ENCODE peak calls at places on chromosomes 11 and 22, in nine cellular contexts. Y, B, C, N, L, T, K, O and S are unnamed samples.

GRCh38 chr22:19524170-19525115 is at the start of gene CLDN5:
- DNase-seq in Y (no peak), B (no peak), C (peak), N (no peak), L (peak), T (no peak), K (peak), O (no peak), S (no peak)

GRCh38 chr22:38347181-38347943 is 30.1 kb upstream of the CSNK1E start:
- DNase-seq in Y (no peak), B (peak), C (peak), N (no peak), L (no peak), T (no peak), K (peak), O (no peak), S (no peak)

GRCh38 chr11:117076941-117077659 is 21.1 kb downstream of the SIK3 start:
- DNase-seq in Y (no peak), B (no peak), C (no peak), N (peak), L (no peak), T (no peak), K (no peak), O (no peak), S (no peak)

GRCh38 chr22:38109391-38110000 is 988 bp downstream of the BAIAP2L2 start:
- DNase-seq in Y (no peak), B (no peak), C (peak), N (no peak), L (no peak), T (no peak), K (no peak), O (no peak), S (no peak)

GRCh38 chr11:117146521-117146920 is 2.4 kb downstream of the PAFAH1B2 start:
- DNase-seq in Y (no peak), B (no peak), C (no peak), N (no peak), L (no peak), T (no peak), K (no peak), O (no peak), S (peak)

GRCh38 chr11:86172894-86173293 is 71.7 kb upstream of the EED start:
- DNase-seq in Y (no peak), B (no peak), C (no peak), N (peak), L (no peak), T (peak), K (no peak), O (no peak), S (peak)

GRCh38 chr11:19711911-19712280 is 741 bp upstream of the NAV2 start:
- DNase-seq in Y (no peak), B (peak), C (no peak), N (no peak), L (no peak), T (peak), K (no peak), O (no peak), S (no peak)

GRCh38 chr22:49240472-49240871 is 587.2 kb downstream of the BRD1 start:
- DNase-seq in Y (no peak), B (peak), C (no peak), N (no peak), L (no peak), T (no peak), K (peak), O (no peak), S (no peak)

GRCh38 chr11:13294771-13295579 is 17.4 kb downstream of the BMAL1 start:
- DNase-seq in Y (no peak), B (no peak), C (no peak), N (no peak), L (no peak), T (no peak), K (no peak), O (no peak), S (no peak)

GRCh38 chr11:42161886-42162285 is 702.4 kb upstream of the LRRC4C start:
- DNase-seq in Y (no peak), B (no peak), C (no peak), N (no peak), L (no peak), T (peak), K (no peak), O (no peak), S (peak)

GRCh38 chr11:65013130-65013691 is 749 bp upstream of the ARL2 start:
- DNase-seq in Y (peak), B (peak), C (peak), N (peak), L (peak), T (no peak), K (peak), O (peak), S (peak)

GRCh38 chr22:46297151-46297819 is 615 bp downstream of the GTSE1 start:
- DNase-seq in Y (peak), B (no peak), C (no peak), N (peak), L (no peak), T (peak), K (no peak), O (no peak), S (peak)

GRCh38 chr11:133948711-133949110 is 8.1 kb downstream of the IGSF9B start:
- DNase-seq in Y (no peak), B (no peak), C (no peak), N (no peak), L (no peak), T (no peak), K (no peak), O (no peak), S (no peak)

GRCh38 chr11:33930317-33931021 is 38.6 kb upstream of the LMO2 start:
- DNase-seq in Y (peak), B (no peak), C (no peak), N (no peak), L (no peak), T (no peak), K (peak), O (no peak), S (no peak)

GRCh38 chr11:1438261-1438966 is 48.2 kb downstream of the MOB2 start:
- DNase-seq in Y (no peak), B (no peak), C (no peak), N (no peak), L (no peak), T (no peak), K (no peak), O (no peak), S (no peak)

GRCh38 chr11:44831605-44832394 is 105.0 kb downstream of the TSPAN18 start:
- DNase-seq in Y (no peak), B (no peak), C (no peak), N (no peak), L (no peak), T (no peak), K (no peak), O (no peak), S (no peak)

GRCh38 chr11:10701982-10702381 is 8.4 kb upstream of the IRAG1 start:
- DNase-seq in Y (no peak), B (no peak), C (no peak), N (no peak), L (no peak), T (peak), K (no peak), O (no peak), S (peak)

GRCh38 chr11:118623291-118623655 is 15.9 kb downstream of the PHLDB1 start:
- DNase-seq in Y (peak), B (no peak), C (no peak), N (no peak), L (peak), T (peak), K (no peak), O (no peak), S (no peak)

GRCh38 chr22:42303304-42304020 is 33.0 kb upstream of the TCF20 start:
- DNase-seq in Y (no peak), B (no peak), C (peak), N (peak), L (no peak), T (no peak), K (no peak), O (no peak), S (no peak)

GRCh38 chr11:65355013-65355775 is 643 bp downstream of the TIGD3 start:
- DNase-seq in Y (peak), B (no peak), C (peak), N (peak), L (peak), T (no peak), K (no peak), O (no peak), S (no peak)

GRCh38 chr22:31425331-31426050 is 26.1 kb downstream of the DRG1 start:
- DNase-seq in Y (no peak), B (no peak), C (no peak), N (no peak), L (no peak), T (no peak), K (no peak), O (no peak), S (no peak)

GRCh38 chr11:71946144-71946571 is 17.3 kb downstream of the RNF121 start:
- DNase-seq in Y (no peak), B (no peak), C (no peak), N (no peak), L (no peak), T (peak), K (no peak), O (no peak), S (peak)

GRCh38 chr11:20112291-20113146 is 47.8 kb downstream of the DBX1 start:
- DNase-seq in Y (peak), B (peak), C (peak), N (peak), L (peak), T (peak), K (peak), O (peak), S (peak)

GRCh38 chr22:30607939-30608338 is 965 bp downstream of the TCN2 start:
- DNase-seq in Y (no peak), B (no peak), C (no peak), N (no peak), L (peak), T (no peak), K (no peak), O (no peak), S (no peak)

GRCh38 chr11:121933694-121934093 is 182.3 kb downstream of the BLID start:
- DNase-seq in Y (no peak), B (no peak), C (no peak), N (no peak), L (no peak), T (peak), K (no peak), O (no peak), S (no peak)

GRCh38 chr22:37739611-37740049 is 42.8 kb downstream of the TRIOBP start:
- DNase-seq in Y (peak), B (no peak), C (no peak), N (no peak), L (peak), T (no peak), K (no peak), O (no peak), S (no peak)

GRCh38 chr11:82195251-82195650 is 538.4 kb downstream of the FAM181B start:
- DNase-seq in Y (no peak), B (no peak), C (no peak), N (no peak), L (no peak), T (no peak), K (no peak), O (no peak), S (no peak)

GRCh38 chr11:110991621-110992355 is 253.7 kb upstream of the POU2AF2 start:
- DNase-seq in Y (peak), B (no peak), C (no peak), N (no peak), L (peak), T (no peak), K (no peak), O (no peak), S (no peak)

GRCh38 chr11:62792193-62792575 is 378 bp upstream of the TMEM223 start:
- DNase-seq in Y (no peak), B (no peak), C (no peak), N (peak), L (no peak), T (no peak), K (peak), O (no peak), S (no peak)

GRCh38 chr11:90204832-90205646 is 17.8 kb downstream of the CHORDC1 start:
- DNase-seq in Y (peak), B (no peak), C (peak), N (peak), L (no peak), T (peak), K (no peak), O (no peak), S (peak)

GRCh38 chr22:35637254-35637653 is 11.0 kb upstream of the APOL6 start:
- DNase-seq in Y (no peak), B (no peak), C (no peak), N (no peak), L (no peak), T (no peak), K (peak), O (no peak), S (no peak)

GRCh38 chr22:31141551-31141950 is 1.2 kb upstream of the PLA2G3 start:
- DNase-seq in Y (no peak), B (no peak), C (no peak), N (no peak), L (no peak), T (no peak), K (no peak), O (no peak), S (no peak)

GRCh38 chr22:48751539-48752437 is 1075.9 kb downstream of the BRD1 start:
- DNase-seq in Y (no peak), B (peak), C (no peak), N (no peak), L (no peak), T (no peak), K (no peak), O (no peak), S (no peak)

GRCh38 chr11:72924568-72925190 is 110.5 kb downstream of the ATG16L2 start:
- DNase-seq in Y (peak), B (no peak), C (no peak), N (no peak), L (no peak), T (peak), K (no peak), O (no peak), S (peak)

GRCh38 chr22:33921576-33922181 is 1.4 kb upstream of the LARGE1 start:
- DNase-seq in Y (peak), B (peak), C (peak), N (peak), L (peak), T (peak), K (peak), O (peak), S (peak)

GRCh38 chr22:46425011-46425410 is 89.5 kb downstream of the TRMU start:
- DNase-seq in Y (no peak), B (no peak), C (no peak), N (no peak), L (no peak), T (peak), K (no peak), O (no peak), S (peak)

GRCh38 chr11:3156282-3156660 is 8.8 kb downstream of the OSBPL5 start:
- DNase-seq in Y (peak), B (no peak), C (no peak), N (peak), L (peak), T (no peak), K (peak), O (no peak), S (peak)

GRCh38 chr11:3154001-3154599 is 11.0 kb downstream of the OSBPL5 start:
- DNase-seq in Y (no peak), B (no peak), C (no peak), N (no peak), L (peak), T (no peak), K (peak), O (no peak), S (peak)

GRCh38 chr11:3155691-3156258 is 9.3 kb downstream of the OSBPL5 start:
- DNase-seq in Y (no peak), B (no peak), C (no peak), N (no peak), L (peak), T (no peak), K (peak), O (no peak), S (no peak)

GRCh38 chr11:3156661-3157311 is 8.3 kb downstream of the OSBPL5 start:
- DNase-seq in Y (no peak), B (no peak), C (no peak), N (no peak), L (peak), T (no peak), K (peak), O (no peak), S (no peak)

DNA sequence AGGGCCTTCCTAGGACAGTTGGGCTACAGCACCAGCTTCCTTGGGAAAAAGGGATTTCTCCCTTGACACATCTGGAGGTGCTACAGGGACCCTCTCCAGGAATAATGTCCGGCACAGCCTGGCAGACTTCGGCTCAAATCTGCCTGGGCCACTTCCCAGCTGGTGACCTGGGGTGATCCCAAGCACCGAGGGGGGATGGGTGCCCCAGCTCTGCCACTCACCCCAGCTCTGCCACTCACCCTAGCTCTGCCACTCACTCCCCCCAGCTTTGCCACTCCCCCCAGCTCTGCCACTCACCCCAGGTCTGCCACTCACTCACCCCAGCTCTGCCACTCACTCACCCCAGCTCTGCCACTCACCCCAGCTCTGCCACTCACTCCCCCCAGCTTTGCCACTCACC is 9.9 kb downstream of the OSBPL5 start:
- DNase-seq in Y (no peak), B (no peak), C (no peak), N (no peak), L (peak), T (no peak), K (peak), O (no peak), S (no peak)
- H3K4me3 ChIP-seq in Y (no peak), B (no peak), C (no peak), N (no peak), L (no peak), T (no peak), K (peak), O (no peak), S (no peak)

GRCh38 chr11:120746836-120747609 is 235.5 kb downstream of the GRIK4 start:
- DNase-seq in Y (no peak), B (no peak), C (no peak), N (no peak), L (no peak), T (peak), K (no peak), O (no peak), S (no peak)
- TF ChIP-seq CTCF in Y (no peak), B (no peak), C (no peak), N (no peak), L (no peak), T (no peak), K (no peak), O (no peak), S (no peak)

GRCh38 chr22:32754413-32755041 is 47.0 kb upstream of the TIMP3 start:
- DNase-seq in Y (no peak), B (peak), C (peak), N (peak), L (peak), T (peak), K (peak), O (no peak), S (peak)

GRCh38 chr22:32760396-32760795 is 41.1 kb upstream of the TIMP3 start:
- DNase-seq in Y (no peak), B (no peak), C (no peak), N (no peak), L (no peak), T (no peak), K (no peak), O (no peak), S (no peak)

GRCh38 chr22:32761251-32761903 is 40.1 kb upstream of the TIMP3 start:
- DNase-seq in Y (no peak), B (no peak), C (no peak), N (no peak), L (no peak), T (no peak), K (no peak), O (no peak), S (peak)

GRCh38 chr22:32760815-32761214 is 40.7 kb upstream of the TIMP3 start:
- DNase-seq in Y (no peak), B (peak), C (no peak), N (no peak), L (no peak), T (no peak), K (peak), O (no peak), S (no peak)

DNA sequence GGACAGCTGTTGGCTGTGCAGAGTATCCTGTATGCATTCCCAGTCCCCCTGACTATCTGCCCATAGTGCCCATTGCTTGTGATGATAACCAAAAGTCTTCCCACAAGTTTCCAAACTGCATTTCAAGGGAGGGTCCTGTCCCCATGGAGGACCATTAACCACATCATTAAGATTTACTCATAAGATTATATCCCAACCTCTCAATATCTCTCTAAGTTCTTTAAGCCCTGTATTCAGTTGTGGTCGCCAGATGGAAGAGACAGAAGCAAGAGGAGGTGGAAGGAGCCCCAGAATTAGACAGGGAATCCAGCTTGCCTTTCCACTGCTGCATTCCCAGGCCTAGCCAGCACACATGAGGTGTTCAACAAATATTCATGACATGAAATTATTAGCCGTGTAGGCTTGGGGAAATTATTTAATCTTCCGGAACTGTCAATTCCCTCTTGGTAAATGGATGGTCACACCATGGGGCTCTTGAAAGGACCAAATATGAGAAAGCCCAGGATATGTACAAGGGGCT is 42.6 kb upstream of the TIMP3 start:
- DNase-seq in Y (no peak), B (no peak), C (no peak), N (no peak), L (no peak), T (no peak), K (no peak), O (no peak), S (no peak)
- H3K27ac ChIP-seq in Y (no peak), B (no peak), C (no peak), N (no peak), L (no peak), T (no peak), K (no peak), O (no peak), S (no peak)

GRCh38 chr11:78823588-78823987 is 248.9 kb upstream of the NARS2 start:
- DNase-seq in Y (peak), B (no peak), C (no peak), N (no peak), L (no peak), T (no peak), K (no peak), O (no peak), S (no peak)

GRCh38 chr11:78822931-78823423 is 248.3 kb upstream of the NARS2 start:
- DNase-seq in Y (no peak), B (peak), C (no peak), N (no peak), L (no peak), T (no peak), K (no peak), O (no peak), S (no peak)

GRCh38 chr11:78828582-78829520 is 254.2 kb upstream of the NARS2 start:
- DNase-seq in Y (peak), B (no peak), C (no peak), N (no peak), L (no peak), T (peak), K (no peak), O (no peak), S (no peak)

GRCh38 chr11:78821371-78822306 is 247.0 kb upstream of the NARS2 start:
- DNase-seq in Y (no peak), B (no peak), C (no peak), N (no peak), L (no peak), T (no peak), K (no peak), O (no peak), S (no peak)

GRCh38 chr11:78825531-78825930 is 250.9 kb upstream of the NARS2 start:
- DNase-seq in Y (no peak), B (no peak), C (no peak), N (peak), L (no peak), T (no peak), K (no peak), O (no peak), S (no peak)
- H3K4me3 ChIP-seq in Y (no peak), B (no peak), C (no peak), N (no peak), L (no peak), T (no peak), K (no peak), O (no peak), S (no peak)

GRCh38 chr22:17893900-17894299 is 119.6 kb upstream of the BID start:
- DNase-seq in Y (no peak), B (no peak), C (peak), N (no peak), L (no peak), T (no peak), K (no peak), O (no peak), S (no peak)

GRCh38 chr22:17898375-17898774 is 124.1 kb upstream of the BID start:
- DNase-seq in Y (no peak), B (no peak), C (no peak), N (no peak), L (no peak), T (no peak), K (no peak), O (no peak), S (no peak)

GRCh38 chr22:17897864-17898263 is 123.6 kb upstream of the BID start:
- DNase-seq in Y (no peak), B (no peak), C (no peak), N (no peak), L (no peak), T (no peak), K (no peak), O (no peak), S (no peak)

GRCh38 chr22:17897411-17897810 is 123.1 kb upstream of the BID start:
- DNase-seq in Y (no peak), B (no peak), C (no peak), N (no peak), L (no peak), T (peak), K (no peak), O (no peak), S (no peak)

GRCh38 chr22:17896552-17896951 is 122.3 kb upstream of the BID start:
- DNase-seq in Y (peak), B (no peak), C (no peak), N (no peak), L (peak), T (no peak), K (no peak), O (peak), S (no peak)
- TF ChIP-seq CTCF in Y (no peak), B (no peak), C (no peak), N (peak), L (peak), T (peak), K (no peak), O (peak), S (peak)